ENCODE peak calls at places on chromosomes 16 and 17, in six cellular contexts. H is memory B cell; P is cerebellar cortex; G is GM04503; C is CD8-positive, alpha-beta memory T cell; T is lung. V is an unnamed sample.
A peak's percentile ranks its signal among the peaks of the same experiment; 100 is the strongest.

GRCh38 chr17:32772453-32773025 is 104.4 kb downstream of the MYO1D start:
- DNase-seq in T (no peak), P (no peak), G (no peak), H (no peak), C (no peak), V (no peak)

GRCh38 chr17:32671891-32672290 is 185.1 kb downstream of the CDK5R1 start:
- DNase-seq in G (no peak), P (peak; percentile 16), C (no peak), T (no peak), H (no peak), V (peak; percentile 36)

GRCh38 chr17:77807051-77807745 is 151.3 kb upstream of the TNRC6C start:
- DNase-seq in G (no peak), C (no peak), T (no peak), P (no peak), H (no peak), V (no peak)

GRCh38 chr17:79434215-79434614 is 176.6 kb downstream of the RBFOX3 start:
- DNase-seq in G (no peak), P (no peak), T (no peak), H (no peak), C (no peak), V (no peak)

GRCh38 chr16:84925092-84925772 is 86.1 kb downstream of the ZDHHC7 start:
- DNase-seq in H (peak; percentile 70), P (peak; percentile 22), C (peak; percentile 73), G (no peak), T (peak; percentile 58), V (peak; percentile 74)

GRCh38 chr16:68452176-68452575 is 3.9 kb upstream of the SMPD3 start:
- DNase-seq in C (no peak), H (no peak), P (no peak), G (peak; percentile 52), T (no peak), V (no peak)

GRCh38 chr16:27579086-27579980 is 29.4 kb downstream of the KATNIP start:
- DNase-seq in C (no peak), G (no peak), P (no peak), H (no peak), T (no peak), V (no peak)

GRCh38 chr17:37650419-37651003 is 7.3 kb upstream of the DDX52 start:
- DNase-seq in G (no peak), C (no peak), T (no peak), P (peak; percentile 37), H (no peak), V (no peak)

GRCh38 chr16:88941933-88942909 is 34.8 kb downstream of the CBFA2T3 start:
- DNase-seq in G (no peak), P (peak; percentile 46), H (peak; percentile 84), C (peak; percentile 61), T (peak; percentile 50), V (peak; percentile 55)

GRCh38 chr16:31352344-31353115 is 2.4 kb upstream of the ITGAX start:
- DNase-seq in P (no peak), C (no peak), T (no peak), G (no peak), H (peak; percentile 41), V (peak; percentile 44)

GRCh38 chr17:69451416-69452394 is 37.2 kb downstream of the MAP2K6 start:
- DNase-seq in C (no peak), H (no peak), G (no peak), T (no peak), P (no peak), V (no peak)

GRCh38 chr17:15479697-15480096 is 12.3 kb upstream of the CDRT4 start:
- DNase-seq in T (no peak), G (no peak), H (no peak), P (no peak), C (no peak), V (no peak)

GRCh38 chr16:12091569-12092346 is 115.2 kb downstream of the SNX29 start:
- DNase-seq in C (no peak), T (no peak), P (no peak), G (no peak), H (no peak), V (no peak)

GRCh38 chr16:85017151-85017550 is 5.8 kb upstream of the ZDHHC7 start:
- DNase-seq in T (no peak), P (no peak), C (no peak), G (no peak), H (no peak), V (no peak)

GRCh38 chr16:81555660-81556059 is 111.1 kb downstream of the CMIP start:
- DNase-seq in T (no peak), P (no peak), G (no peak), C (no peak), H (no peak), V (no peak)

GRCh38 chr16:81253141-81253540 is 14.7 kb downstream of the BCO1 start:
- DNase-seq in H (no peak), P (no peak), C (no peak), G (no peak), T (no peak), V (no peak)